ENCODE peak calls at places on chromosomes 16 and 17, in ten cellular contexts. Y is effector memory CD4-positive, alpha-beta T cell; F is aorta; L is HuH-7; V is GM12892; C is RPMI8226; M is GM23338; T is frontal cortex; U is hypothalamus; S is NCI-H1105. B is an unnamed sample.

GRCh38 chr17:66829883-66830282 is 5.0 kb upstream of the CACNG5 start:
- DNase-seq in S (no peak), T (no peak), M (peak; percentile 55), L (no peak), Y (no peak), C (no peak), V (no peak), F (no peak), U (no peak), B (no peak)

GRCh38 chr16:71474864-71475263 is 12.8 kb upstream of the ZNF23 start:
- DNase-seq in F (no peak), V (no peak), T (no peak), Y (no peak), C (no peak), M (no peak), L (no peak), S (no peak), U (no peak), B (no peak)

GRCh38 chr17:76164331-76164730 is 23.3 kb upstream of the FOXJ1 start:
- DNase-seq in Y (no peak), V (no peak), C (no peak), U (no peak), F (no peak), L (no peak), S (no peak), M (peak; percentile 38), T (no peak), B (no peak)

GRCh38 chr17:80385046-80385445 is 29.9 kb upstream of the ENDOV start:
- DNase-seq in U (no peak), Y (no peak), M (no peak), V (no peak), T (no peak), F (no peak), S (no peak), L (no peak), C (no peak), B (no peak)

GRCh38 chr17:43069368-43069898 is 44.4 kb downstream of the RND2 start:
- DNase-seq in C (no peak), U (no peak), M (no peak), L (no peak), T (no peak), F (no peak), V (no peak), Y (no peak), S (no peak), B (no peak)

GRCh38 chr17:82358467-82359350 is at the start of gene TEX19:
- DNase-seq in F (no peak), U (no peak), T (no peak), Y (no peak), V (no peak), S (peak; percentile 34), C (peak; percentile 58), L (no peak), M (peak; percentile 50), B (no peak)

GRCh38 chr17:61404702-61405046 is 5.0 kb downstream of the TBX2 start:
- DNase-seq in M (peak; percentile 59), L (no peak), Y (no peak), T (no peak), F (no peak), C (no peak), U (no peak), S (no peak), V (no peak), B (no peak)

GRCh38 chr16:86751081-86752030 is 173.0 kb downstream of the FOXL1 start:
- DNase-seq in S (no peak), L (no peak), T (no peak), F (no peak), M (no peak), Y (no peak), C (no peak), U (no peak), V (no peak), B (no peak)

GRCh38 chr16:86490859-86491642 is 19.3 kb upstream of the FOXF1 start:
- DNase-seq in T (no peak), M (no peak), S (no peak), C (no peak), V (no peak), U (no peak), Y (no peak), L (no peak), F (peak; percentile 42), B (no peak)

GRCh38 chr17:17114592-17115225 is 72.5 kb downstream of the MPRIP start:
- DNase-seq in S (no peak), M (no peak), U (no peak), C (no peak), V (no peak), Y (no peak), F (no peak), T (no peak), L (no peak), B (no peak)

GRCh38 chr16:12020007-12020406 is 43.5 kb downstream of the SNX29 start:
- DNase-seq in V (no peak), M (no peak), U (no peak), L (no peak), Y (no peak), C (no peak), F (no peak), S (no peak), T (no peak), B (no peak)

GRCh38 chr17:66331038-66331816 is 28.8 kb downstream of the PRKCA start:
- DNase-seq in V (no peak), T (no peak), M (no peak), F (no peak), L (no peak), Y (no peak), U (no peak), S (no peak), C (no peak), B (no peak)

GRCh38 chr16:58464916-58465731 is 34.8 kb upstream of the NDRG4 start:
- DNase-seq in F (no peak), Y (no peak), V (no peak), T (no peak), C (no peak), L (peak; percentile 76), S (no peak), M (peak; percentile 80), U (no peak), B (no peak)

B was measured in occipital lobe.